ENCODE peak calls at places on chromosomes 13 and 19, in six cellular contexts. Z, P, E, D, U and H are unnamed samples.

GRCh38 chr13:94261163-94261562 is 218.3 kb downstream of the DCT start:
- DNase-seq in E (no peak), P (no peak), U (no peak), Z (no peak), D (no peak), H (no peak)

GRCh38 chr13:67238277-67238859 is 8.2 kb upstream of the PCDH9 start:
- DNase-seq in U (no peak), P (no peak), D (no peak), Z (no peak), E (no peak), H (no peak)

GRCh38 chr19:45995715-45996385 is 583 bp downstream of the CCDC61 start:
- DNase-seq in D (no peak), E (no peak), P (no peak), Z (no peak), U (no peak), H (no peak)

GRCh38 chr19:29663861-29664752 is 1.2 kb upstream of the PLEKHF1 start:
- DNase-seq in D (no peak), P (no peak), E (no peak), U (no peak), Z (no peak), H (no peak)

GRCh38 chr13:31000889-31001288 is 68.4 kb downstream of the TEX26 start:
- DNase-seq in U (no peak), D (no peak), P (no peak), E (no peak), Z (no peak), H (no peak)

GRCh38 chr13:39263531-39263930 is 225.3 kb downstream of the NHLRC3 start:
- DNase-seq in E (no peak), Z (no peak), P (no peak), U (no peak), D (no peak), H (no peak)

GRCh38 chr13:26051231-26052135 is at the start of gene SHISA2:
- DNase-seq in D (no peak), U (no peak), Z (peak; percentile 37), E (no peak), P (peak; percentile 88), H (peak; percentile 45)

GRCh38 chr13:114019367-114019766 is 45.5 kb upstream of the C13orf46 start:
- DNase-seq in E (no peak), Z (no peak), D (no peak), P (peak; percentile 83), U (peak; percentile 25), H (no peak)

GRCh38 chr13:105441406-105441805 is 1094.1 kb downstream of the EFNB2 start:
- DNase-seq in D (no peak), U (no peak), P (no peak), E (no peak), Z (no peak), H (no peak)

GRCh38 chr13:99218969-99219368 is 18.3 kb downstream of the UBAC2 start:
- DNase-seq in U (no peak), P (no peak), D (no peak), E (peak; percentile 25), Z (no peak), H (no peak)

GRCh38 chr19:48874309-48875135 is 2.3 kb downstream of the PPP1R15A start:
- DNase-seq in P (no peak), D (peak; percentile 31), Z (peak; percentile 69), U (peak; percentile 52), E (peak; percentile 45), H (peak; percentile 61)

GRCh38 chr19:3129112-3129511 is 6.7 kb upstream of the GNA15 start:
- DNase-seq in Z (no peak), D (peak; percentile 54), U (no peak), E (no peak), P (no peak), H (no peak)

GRCh38 chr19:48656840-48657474 is 11.0 kb upstream of the CA11 start:
- DNase-seq in P (no peak), D (peak; percentile 42), Z (no peak), U (no peak), E (peak; percentile 20), H (no peak)

GRCh38 chr13:50485979-50486935 is 357.2 kb downstream of the DLEU7 start:
- DNase-seq in U (no peak), E (no peak), Z (no peak), D (no peak), P (no peak), H (no peak)

GRCh38 chr13:110257408-110257807 is 49.5 kb downstream of the COL4A1 start:
- DNase-seq in Z (no peak), U (no peak), P (no peak), D (no peak), E (no peak), H (no peak)

GRCh38 chr13:110251227-110251791 is 55.6 kb downstream of the COL4A1 start:
- DNase-seq in Z (no peak), P (peak; percentile 32), U (no peak), E (no peak), D (no peak), H (no peak)

GRCh38 chr13:110256126-110256905 is 50.6 kb downstream of the COL4A1 start:
- DNase-seq in P (no peak), E (no peak), Z (no peak), U (no peak), D (no peak), H (no peak)

GRCh38 chr13:110254751-110255553 is 52.0 kb downstream of the COL4A1 start:
- DNase-seq in U (no peak), P (peak; percentile 36), D (no peak), E (no peak), Z (no peak), H (no peak)

DNA sequence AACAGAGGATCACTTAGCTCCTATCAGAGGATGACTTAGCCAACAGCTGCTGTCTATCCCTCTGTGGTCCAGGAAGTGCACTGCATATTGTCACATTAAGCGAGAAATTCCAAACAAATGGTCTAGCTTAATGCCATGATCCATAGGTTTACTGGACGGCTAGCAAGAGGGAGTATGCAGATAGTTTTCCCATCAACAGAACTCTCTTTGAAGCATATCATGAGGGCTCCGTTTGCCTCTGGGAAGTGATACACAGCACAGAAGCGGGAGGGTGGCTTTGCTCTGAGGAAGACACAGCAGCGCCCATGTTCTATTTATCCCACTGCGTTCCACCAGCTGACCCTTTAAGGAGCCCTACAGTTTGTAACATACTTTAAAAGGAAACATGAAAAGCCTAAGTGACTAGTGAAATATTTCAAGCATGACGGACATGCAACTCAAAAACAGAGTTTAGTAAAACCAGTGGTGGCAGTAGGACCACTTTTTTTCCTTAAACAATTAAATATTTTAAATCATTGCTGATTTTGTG is 52.7 kb downstream of the COL4A1 start:
- DNase-seq in D (no peak), U (no peak), Z (no peak), P (no peak), E (no peak), H (no peak)
- H3K4me1 ChIP-seq in D (peaks cover 76% of the 10 kb centered on the region), U (peaks cover 11% of the 10 kb centered on the region), Z (peaks cover 27% of the 10 kb centered on the region), P (peaks cover 9% of the 10 kb centered on the region), E (peaks cover 34% of the 10 kb centered on the region), H (peaks cover 32% of the 10 kb centered on the region)

DNA sequence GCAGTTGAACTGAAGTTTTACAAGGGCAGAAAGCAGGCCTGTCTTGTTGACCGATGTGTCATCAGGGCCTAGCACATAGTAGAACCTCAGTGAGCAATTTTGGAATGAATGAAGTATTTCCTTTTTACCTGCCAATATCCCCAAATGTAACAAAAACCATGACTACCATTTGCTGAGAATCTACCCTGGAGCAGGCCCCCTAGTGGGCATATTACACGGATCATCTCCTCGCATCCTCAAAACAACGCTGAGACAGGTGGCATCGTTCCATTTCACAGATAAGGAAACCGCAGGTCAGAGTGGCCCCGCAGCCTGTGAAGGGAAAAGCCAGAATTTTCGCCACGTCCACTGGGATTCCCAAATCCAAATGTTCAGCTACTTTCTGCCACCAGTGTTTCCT is 77.9 kb downstream of the CACNA1A start:
- DNase-seq in D (peak; percentile 4), E (no peak), P (no peak), Z (no peak), U (no peak), H (no peak)
- TF ChIP-seq EP300 in D (no peak), E (no peak), P (no peak), Z (no peak), U (no peak), H (no peak)

DNA sequence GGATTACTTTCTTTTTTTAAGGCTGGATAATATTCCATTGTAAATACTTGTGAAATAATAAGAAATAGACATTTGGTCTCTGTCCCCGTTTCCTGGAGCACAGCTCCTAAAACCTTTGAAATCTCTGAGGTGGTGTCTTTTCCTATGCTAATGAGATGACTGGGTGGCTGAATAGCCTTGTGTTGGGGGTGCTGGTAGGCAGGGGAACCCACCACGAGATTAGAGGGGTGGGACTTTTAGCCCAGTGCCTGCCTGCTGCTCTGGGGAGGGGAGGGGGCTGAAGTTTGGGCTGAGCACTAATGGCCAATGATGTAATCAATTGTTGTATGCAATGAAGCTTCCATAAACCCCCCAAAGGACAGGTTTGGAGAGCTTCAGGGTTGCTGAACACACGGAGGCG is 175.7 kb downstream of the FGF9 start:
- DNase-seq in Z (no peak), U (no peak), D (no peak), P (no peak), E (no peak), H (no peak)
- H3K4me3 ChIP-seq in Z (no peak overlapping the region), U (no peak overlapping the region), D (no peak overlapping the region), P (no peak overlapping the region), E (no peak overlapping the region), H (no peak overlapping the region)

GRCh38 chr19:10518444-10519361 is 1.5 kb upstream of the S1PR5 start:
- DNase-seq in E (no peak), D (no peak), P (peak; percentile 59), Z (no peak), U (no peak), H (no peak)
- H3K4me1 ChIP-seq in E (peaks cover 32% of the 10 kb centered on the region), D (peaks cover 33% of the 10 kb centered on the region), P (peaks cover 25% of the 10 kb centered on the region), Z (peaks cover 3% of the 10 kb centered on the region), U (peaks cover 11% of the 10 kb centered on the region), H (peaks cover 40% of the 10 kb centered on the region)

DNA sequence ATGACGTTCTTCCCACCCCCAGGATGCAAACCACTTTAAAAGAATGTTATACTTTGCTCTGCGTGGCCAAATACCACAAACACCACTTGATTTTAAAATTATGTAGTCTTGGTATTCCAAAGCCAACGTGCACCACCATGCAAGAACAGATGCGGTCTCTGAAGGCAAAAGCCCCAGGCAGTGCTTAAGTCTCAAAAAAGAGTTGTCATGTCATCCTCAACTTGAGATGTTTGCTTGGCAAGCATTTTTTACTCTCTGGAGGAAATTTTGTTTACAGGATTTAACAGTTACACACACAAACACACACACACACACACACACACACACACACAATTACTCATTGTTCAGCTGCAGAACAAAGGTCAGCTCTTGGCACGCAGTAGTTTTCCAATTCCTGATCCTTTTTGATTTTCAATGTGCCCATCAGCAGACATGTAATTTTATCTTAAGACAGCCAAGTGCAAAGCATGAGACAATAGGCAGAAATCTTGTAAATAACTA is 106.2 kb downstream of the RGCC start:
- DNase-seq in Z (no peak), U (no peak), D (no peak), E (no peak), P (no peak), H (no peak)
- TF ChIP-seq EP300 in Z (no peak), U (no peak), D (peak; percentile 31), E (no peak), P (no peak), H (no peak)